ENCODE peak calls at places on chromosomes 12 and 14, in four cellular contexts. One of them, this sample, is unnamed.

GRCh38 chr12:124774462-124775167 is 89.0 kb downstream of the SCARB1 start:
- DNase-seq in HepG2: no peak
- DNase-seq in GM12878: peak
- DNase-seq in H1: no peak
- DNase-seq in this sample: no peak

GRCh38 chr12:115205755-115206308 is 521.9 kb upstream of the TBX3 start:
- DNase-seq in GM12878: no peak
- DNase-seq in H1: no peak
- DNase-seq in HepG2: no peak
- DNase-seq in this sample: no peak

GRCh38 chr14:99186956-99187690 is 84.9 kb downstream of the BCL11B start:
- DNase-seq in H1: no peak
- DNase-seq in GM12878: no peak
- DNase-seq in HepG2: no peak
- DNase-seq in this sample: no peak

GRCh38 chr12:124445121-124445718 is 122.2 kb downstream of the NCOR2 start:
- DNase-seq in GM12878: no peak
- DNase-seq in HepG2: no peak
- DNase-seq in H1: no peak
- DNase-seq in this sample: no peak

GRCh38 chr14:77965919-77966435 is 166.1 kb downstream of the ADCK1 start:
- DNase-seq in HepG2: peak
- DNase-seq in GM12878: peak
- DNase-seq in H1: peak
- DNase-seq in this sample: peak

GRCh38 chr12:126397071-126397571 is 1331.9 kb downstream of the AACS start:
- DNase-seq in HepG2: no peak
- DNase-seq in GM12878: no peak
- DNase-seq in H1: no peak
- DNase-seq in this sample: no peak

GRCh38 chr14:103543140-103543539 is 14.1 kb downstream of the TRMT61A start:
- DNase-seq in HepG2: no peak
- DNase-seq in GM12878: no peak
- DNase-seq in H1: no peak
- DNase-seq in this sample: no peak

GRCh38 chr14:94575730-94576585 is 5.3 kb upstream of the SERPINA5 start:
- DNase-seq in H1: no peak
- DNase-seq in GM12878: no peak
- DNase-seq in HepG2: no peak
- DNase-seq in this sample: no peak

GRCh38 chr14:52354257-52354656 is 40.1 kb downstream of the PTGER2 start:
- DNase-seq in H1: no peak
- DNase-seq in HepG2: no peak
- DNase-seq in GM12878: no peak
- DNase-seq in this sample: no peak

GRCh38 chr12:1934831-1935230 is 16.4 kb upstream of the CACNA2D4 start:
- DNase-seq in GM12878: no peak
- DNase-seq in HepG2: no peak
- DNase-seq in H1: no peak
- DNase-seq in this sample: no peak

GRCh38 chr12:54890339-54890738 is 36.0 kb downstream of the MUCL1 start:
- DNase-seq in HepG2: no peak
- DNase-seq in GM12878: no peak
- DNase-seq in H1: no peak
- DNase-seq in this sample: no peak

GRCh38 chr12:1471224-1471623 is 123.2 kb downstream of the FBXL14 start:
- DNase-seq in GM12878: no peak
- DNase-seq in HepG2: no peak
- DNase-seq in H1: no peak
- DNase-seq in this sample: no peak

GRCh38 chr14:24052656-24053547 is 1.1 kb downstream of the CARMIL3 start:
- DNase-seq in GM12878: no peak
- DNase-seq in HepG2: no peak
- DNase-seq in H1: no peak
- DNase-seq in this sample: no peak

GRCh38 chr14:32940066-32940651 is 1.5 kb downstream of the NPAS3 start:
- DNase-seq in HepG2: no peak
- DNase-seq in GM12878: no peak
- DNase-seq in H1: no peak
- DNase-seq in this sample: no peak

GRCh38 chr12:75658826-75659823 is 147.7 kb upstream of the KRR1 start:
- DNase-seq in GM12878: no peak
- DNase-seq in HepG2: no peak
- DNase-seq in H1: no peak
- DNase-seq in this sample: no peak

GRCh38 chr12:29744365-29744764 is 39.4 kb downstream of the TMTC1 start:
- DNase-seq in GM12878: no peak
- DNase-seq in H1: no peak
- DNase-seq in HepG2: no peak
- DNase-seq in this sample: no peak

GRCh38 chr14:29846339-29847129 is 81.1 kb downstream of the PRKD1 start:
- DNase-seq in GM12878: peak
- DNase-seq in HepG2: no peak
- DNase-seq in H1: no peak
- DNase-seq in this sample: no peak

GRCh38 chr12:29395356-29395755 is 14.4 kb upstream of the ERGIC2 start:
- DNase-seq in HepG2: no peak
- DNase-seq in H1: no peak
- DNase-seq in GM12878: no peak
- DNase-seq in this sample: no peak

GRCh38 chr12:98644433-98644711 is 216 bp downstream of the IKBIP start:
- DNase-seq in GM12878: no peak
- DNase-seq in H1: no peak
- DNase-seq in HepG2: no peak
- DNase-seq in this sample: no peak

DNA sequence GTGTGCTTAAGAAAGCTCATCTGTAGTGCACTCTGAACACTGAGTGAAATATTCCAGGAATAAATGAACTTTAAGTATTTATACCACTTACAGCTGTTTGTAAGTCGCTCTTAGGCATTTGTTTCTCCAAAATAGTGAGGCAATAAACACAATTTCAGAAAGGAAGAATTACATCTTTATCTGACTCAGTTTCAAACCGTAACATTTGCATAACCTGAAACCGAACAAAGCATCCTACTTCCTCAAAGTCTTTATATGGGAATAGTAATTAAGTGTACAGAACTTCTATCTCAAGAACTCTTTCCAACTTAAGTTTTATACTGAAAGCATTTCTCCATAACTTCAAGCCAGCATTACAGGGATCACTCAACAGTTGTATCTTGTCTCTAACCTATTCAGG is 58.4 kb downstream of the SOX5 start:
- DNase-seq in HepG2: no peak
- DNase-seq in H1: no peak
- DNase-seq in GM12878: no peak
- DNase-seq in this sample: no peak
- H3K4me3 ChIP-seq in HepG2: no peak
- H3K4me3 ChIP-seq in H1: no peak
- H3K4me3 ChIP-seq in GM12878: no peak
- H3K4me3 ChIP-seq in this sample: no peak

DNA sequence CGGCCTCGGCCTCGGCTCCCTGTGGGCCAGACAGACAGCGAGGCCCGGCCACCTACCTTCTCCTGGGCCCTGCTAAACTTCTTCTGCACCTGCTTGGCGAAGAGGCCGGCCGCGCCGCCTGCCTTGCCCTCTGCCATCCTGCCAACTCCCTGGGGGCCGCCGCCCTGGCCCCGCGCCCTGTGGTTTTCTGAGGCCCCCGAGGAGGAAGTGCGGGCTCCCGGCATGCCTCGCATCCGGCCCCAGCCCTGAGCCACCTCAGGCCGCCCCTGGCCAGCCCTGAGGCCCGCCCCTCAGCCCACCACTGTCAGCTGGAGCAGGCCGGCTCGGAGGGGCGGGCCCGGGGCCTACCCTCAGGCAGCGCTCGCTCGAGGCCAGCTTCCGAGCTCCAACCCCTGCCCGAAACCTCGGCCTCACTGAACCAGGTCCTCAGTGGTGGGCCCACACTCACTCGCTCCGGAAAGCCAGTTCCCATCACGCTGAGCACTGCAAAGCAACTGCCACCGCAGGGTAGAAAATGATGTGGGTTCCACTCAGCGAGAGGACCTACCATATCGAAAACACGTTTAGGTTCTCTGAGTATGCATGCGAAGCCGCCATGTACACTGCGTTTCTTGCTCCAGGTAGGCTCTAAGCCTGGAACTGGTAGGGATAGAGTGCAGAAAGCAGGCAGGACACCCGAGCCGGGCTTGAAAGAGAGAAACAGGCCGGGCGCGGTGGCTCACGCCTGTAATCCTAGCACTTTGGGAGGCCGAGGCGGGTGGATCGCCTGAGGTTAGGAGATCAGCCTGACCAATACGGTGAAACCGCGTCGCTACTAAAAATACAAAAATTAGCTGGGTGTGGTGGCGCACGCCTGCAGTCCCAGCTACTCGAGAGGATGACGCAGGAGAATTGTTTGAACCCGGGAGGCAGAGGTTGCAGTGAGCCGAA is at the start of gene BIN2:
- DNase-seq in GM12878: no peak
- DNase-seq in HepG2: no peak
- DNase-seq in H1: no peak
- DNase-seq in this sample: no peak
- TF ChIP-seq SUZ12 in GM12878: no peak
- TF ChIP-seq SUZ12 in HepG2: no peak
- TF ChIP-seq SUZ12 in H1: no peak
- TF ChIP-seq SUZ12 in this sample: no peak

DNA sequence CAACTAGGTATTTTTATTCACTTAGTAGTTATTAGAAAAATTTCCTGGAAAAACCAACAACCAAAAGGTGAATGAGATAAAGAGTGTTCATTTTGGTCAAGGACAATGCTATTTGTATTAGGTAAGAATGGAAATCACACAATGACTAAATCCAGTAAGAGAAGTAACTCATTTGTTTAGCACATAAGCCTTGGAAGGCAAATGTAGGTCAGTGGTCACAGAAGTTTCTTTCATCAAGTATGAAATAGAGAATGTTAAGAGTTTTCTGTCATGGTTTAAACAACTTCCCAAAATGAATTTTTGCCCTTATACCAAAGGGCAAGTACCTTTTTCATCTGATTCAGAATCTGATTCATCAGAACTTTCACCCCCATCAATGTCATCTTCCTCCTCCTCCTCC is 101.7 kb downstream of the KIF21A start:
- DNase-seq in GM12878: peak
- DNase-seq in HepG2: peak
- DNase-seq in H1: no peak
- DNase-seq in this sample: no peak
- H3K4me3 ChIP-seq in GM12878: no peak
- H3K4me3 ChIP-seq in HepG2: no peak
- H3K4me3 ChIP-seq in H1: no peak
- H3K4me3 ChIP-seq in this sample: no peak

GRCh38 chr12:129075451-129076208 is 222.4 kb downstream of the GLT1D1 start:
- DNase-seq in GM12878: no peak
- DNase-seq in HepG2: no peak
- DNase-seq in H1: no peak
- DNase-seq in this sample: no peak
- TF ChIP-seq SUZ12 in GM12878: no peak
- TF ChIP-seq SUZ12 in HepG2: no peak
- TF ChIP-seq SUZ12 in H1: no peak
- TF ChIP-seq SUZ12 in this sample: no peak

GRCh38 chr12:5946388-5946787 is 1.3 kb upstream of the ANO2 start:
- DNase-seq in HepG2: no peak
- DNase-seq in GM12878: no peak
- DNase-seq in H1: no peak
- DNase-seq in this sample: no peak

GRCh38 chr12:5941907-5942306 is 3.2 kb downstream of the ANO2 start:
- DNase-seq in H1: no peak
- DNase-seq in GM12878: no peak
- DNase-seq in HepG2: no peak
- DNase-seq in this sample: no peak

GRCh38 chr12:5944688-5945070 is 380 bp downstream of the ANO2 start:
- DNase-seq in H1: no peak
- DNase-seq in GM12878: no peak
- DNase-seq in HepG2: no peak
- DNase-seq in this sample: no peak

GRCh38 chr12:5945071-5946008 is at the start of gene ANO2:
- DNase-seq in HepG2: no peak
- DNase-seq in H1: no peak
- DNase-seq in GM12878: no peak
- DNase-seq in this sample: peak

GRCh38 chr12:5944053-5944452 is 1.0 kb downstream of the ANO2 start:
- DNase-seq in GM12878: no peak
- DNase-seq in HepG2: no peak
- DNase-seq in H1: no peak
- DNase-seq in this sample: no peak
- H3K4me3 ChIP-seq in GM12878: no peak
- H3K4me3 ChIP-seq in HepG2: no peak
- H3K4me3 ChIP-seq in H1: peak
- H3K4me3 ChIP-seq in this sample: peak

DNA sequence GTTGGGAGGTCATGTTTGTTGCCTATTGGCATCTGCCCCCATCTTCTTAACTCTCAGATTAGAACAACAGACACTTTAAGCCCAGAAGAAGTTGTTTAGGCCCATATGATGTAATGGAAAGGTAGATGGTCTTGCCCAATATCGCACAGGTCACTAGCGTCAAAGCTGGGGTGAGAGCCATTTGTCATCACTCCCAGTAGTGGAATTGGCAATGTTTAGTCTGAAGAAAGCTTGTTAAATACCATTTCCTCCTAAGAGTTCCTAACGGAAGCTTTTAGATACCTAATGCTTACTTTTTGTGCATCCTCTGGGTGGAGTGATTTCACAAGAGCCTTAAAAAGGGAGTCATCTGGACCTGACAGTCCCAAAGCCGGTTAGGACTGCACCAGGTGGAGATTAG is 125.4 kb downstream of the DACT1 start:
- DNase-seq in GM12878: no peak
- DNase-seq in H1: no peak
- DNase-seq in HepG2: no peak
- DNase-seq in this sample: no peak
- TF ChIP-seq SUZ12 in GM12878: no peak
- TF ChIP-seq SUZ12 in H1: no peak
- TF ChIP-seq SUZ12 in HepG2: no peak
- TF ChIP-seq SUZ12 in this sample: no peak

GRCh38 chr12:40691913-40692616 is at the start of gene CNTN1:
- DNase-seq in H1: peak
- DNase-seq in HepG2: no peak
- DNase-seq in GM12878: no peak
- DNase-seq in this sample: peak
- H3K4me3 ChIP-seq in H1: peak
- H3K4me3 ChIP-seq in HepG2: no peak
- H3K4me3 ChIP-seq in GM12878: no peak
- H3K4me3 ChIP-seq in this sample: peak

This sample was measured in NT2/D1.